ENCODE peak calls at places on chromosomes 16 and 17, in four cellular contexts. P is heart right ventricle, K is IMR-90, F is foreskin fibroblast. X is an unnamed sample.

GRCh38 chr17:39653316-39653661 is 11.9 kb upstream of the TCAP start:
- DNase-seq in P (no peak), K (no peak), F (no peak), X (no peak)

GRCh38 chr17:68288375-68288774 is 2.6 kb downstream of the SLC16A6 start:
- DNase-seq in P (no peak), K (no peak), F (no peak), X (no peak)

GRCh38 chr17:50946223-50946890 is 80.2 kb upstream of the TOB1 start:
- DNase-seq in P (no peak), K (no peak), F (no peak), X (no peak)

GRCh38 chr17:48818361-48818841 is 1.4 kb upstream of the TTLL6 start:
- DNase-seq in P (no peak), K (no peak), F (no peak), X (no peak)

GRCh38 chr17:60165976-60166375 is 16.2 kb downstream of the CA4 start:
- DNase-seq in P (no peak), K (no peak), F (no peak), X (no peak)

GRCh38 chr16:27685802-27686201 is 135.9 kb downstream of the KATNIP start:
- DNase-seq in P (no peak), K (peak), F (peak), X (peak)

GRCh38 chr17:78903101-78903779 is at the start of gene CEP295NL:
- DNase-seq in P (no peak), K (peak), F (no peak), X (no peak)

GRCh38 chr17:75753514-75754377 is 11.2 kb downstream of the GALK1 start:
- DNase-seq in P (peak), K (peak), F (peak), X (no peak)

GRCh38 chr16:2715519-2715918 is 4.5 kb downstream of the PRSS27 start:
- DNase-seq in P (peak), K (peak), F (peak), X (no peak)

GRCh38 chr17:4850236-4850635 is 17.1 kb downstream of the MINK1 start:
- DNase-seq in P (no peak), K (no peak), F (no peak), X (no peak)

GRCh38 chr17:19010729-19011505 is 6.4 kb upstream of the FAM83G start:
- DNase-seq in P (no peak), K (no peak), F (no peak), X (no peak)

GRCh38 chr17:58391302-58391984 is 25.9 kb downstream of the RNF43 start:
- DNase-seq in P (peak), K (no peak), F (peak), X (no peak)

GRCh38 chr17:65254166-65254565 is 117.0 kb downstream of the RGS9 start:
- DNase-seq in P (no peak), K (peak), F (no peak), X (no peak)

GRCh38 chr17:34412965-34413441 is 50.0 kb upstream of the CCL1 start:
- DNase-seq in P (no peak), K (peak), F (no peak), X (no peak)

GRCh38 chr17:58325289-58325726 is 3.3 kb downstream of the TSPOAP1 start:
- DNase-seq in P (no peak), K (no peak), F (no peak), X (no peak)

GRCh38 chr17:39195568-39196160 is 1.8 kb downstream of the CACNB1 start:
- DNase-seq in P (no peak), K (no peak), F (no peak), X (no peak)

GRCh38 chr16:65281636-65282035 is 159.8 kb upstream of the CDH11 start:
- DNase-seq in P (no peak), K (no peak), F (no peak), X (no peak)

GRCh38 chr16:53091508-53092211 is 36.9 kb downstream of the CHD9 start:
- DNase-seq in P (peak), K (peak), F (peak), X (peak)

GRCh38 chr16:8634991-8635736 is 13.7 kb downstream of the METTL22 start:
- DNase-seq in P (no peak), K (peak), F (no peak), X (no peak)

GRCh38 chr17:28384281-28385036 is 13.0 kb downstream of the SARM1 start:
- DNase-seq in P (peak), K (no peak), F (no peak), X (no peak)

GRCh38 chr17:76248013-76248782 is 7.9 kb upstream of the RNF157 start:
- DNase-seq in P (no peak), K (no peak), F (no peak), X (no peak)

GRCh38 chr17:19016881-19017280 is 12.3 kb upstream of the FAM83G start:
- DNase-seq in P (no peak), K (no peak), F (no peak), X (no peak)

GRCh38 chr16:21260870-21261791 is 17.0 kb downstream of the CRYM start:
- DNase-seq in P (peak), K (peak), F (peak), X (peak)

GRCh38 chr16:1095450-1096163 is 437 bp downstream of the C1QTNF8 start:
- DNase-seq in P (no peak), K (no peak), F (no peak), X (no peak)
- TF ChIP-seq CTCF in P (no peak), K (no peak), F (no peak), X (no peak)

DNA sequence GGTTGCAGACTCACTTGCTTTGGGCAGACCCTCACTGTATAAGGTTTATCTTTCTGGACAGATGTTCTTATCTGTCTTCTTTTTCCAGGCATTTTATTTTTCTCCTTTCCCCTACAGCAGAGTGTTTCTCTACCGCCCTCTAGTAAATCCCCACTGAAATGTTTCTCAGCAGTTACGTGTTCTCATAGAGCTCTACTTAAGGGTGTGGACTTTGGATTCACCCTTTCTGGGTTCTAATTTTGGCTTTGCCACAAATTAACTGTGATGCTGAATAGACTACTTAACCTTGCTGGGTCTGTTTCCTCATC is 2.0 kb downstream of the ADAT1 start:
- DNase-seq in P (no peak), K (peak), F (peak), X (no peak)
- TF ChIP-seq CTCF in P (no peak), K (peak), F (peak), X (peak)

GRCh38 chr17:57125406-57125805 is 40.4 kb downstream of the AKAP1 start:
- DNase-seq in P (no peak), K (no peak), F (no peak), X (no peak)

GRCh38 chr17:57117798-57118197 is 32.8 kb downstream of the AKAP1 start:
- DNase-seq in P (no peak), K (no peak), F (no peak), X (no peak)

GRCh38 chr17:57120814-57121213 is 35.8 kb downstream of the AKAP1 start:
- DNase-seq in P (no peak), K (no peak), F (no peak), X (no peak)

GRCh38 chr17:57124053-57124452 is 39.0 kb downstream of the AKAP1 start:
- DNase-seq in P (no peak), K (no peak), F (no peak), X (no peak)

DNA sequence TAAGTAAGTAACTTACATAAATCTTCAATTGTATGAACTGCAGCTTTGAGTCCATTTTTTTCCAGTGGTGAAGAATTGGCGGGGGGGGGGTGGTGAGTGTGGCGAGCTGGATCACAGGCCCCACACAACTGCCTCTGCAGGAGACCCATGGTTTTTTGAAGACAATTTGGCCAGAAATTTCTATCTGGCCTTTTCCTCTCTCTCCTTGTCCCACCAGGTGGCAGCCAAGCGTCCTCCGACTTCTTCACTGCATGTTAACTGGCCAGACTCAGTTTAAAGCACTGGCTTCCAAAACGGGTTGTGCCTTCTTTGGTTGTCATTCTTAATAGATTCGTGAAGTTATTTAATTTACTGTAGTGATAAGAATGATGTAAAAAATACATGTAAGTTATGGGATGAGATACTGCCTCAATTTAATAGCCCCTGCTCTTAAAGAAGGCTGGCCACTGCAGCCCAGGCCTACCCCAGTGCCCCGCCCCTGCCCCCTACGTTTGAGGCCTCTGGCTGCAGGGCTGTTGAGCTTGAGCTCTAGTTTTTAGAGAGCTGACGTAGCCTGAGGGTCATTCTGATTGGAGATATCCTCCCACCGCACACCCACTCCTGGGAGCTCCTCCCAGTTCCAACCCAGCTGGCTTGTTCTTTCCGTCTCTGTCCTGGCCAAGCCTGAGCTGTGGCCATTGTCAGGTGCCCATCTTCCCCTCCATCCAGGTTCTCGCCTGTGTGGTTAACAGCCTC is 36.4 kb downstream of the AKAP1 start:
- DNase-seq in P (peak), K (peak), F (peak), X (no peak)
- TF ChIP-seq CTCF in P (no peak), K (peak), F (peak), X (peak)

GRCh38 chr16:55370762-55371482 is 46.9 kb downstream of the IRX6 start:
- DNase-seq in P (peak), K (peak), F (peak), X (no peak)
- TF ChIP-seq CTCF in P (peak), K (peak), F (peak), X (peak)

DNA sequence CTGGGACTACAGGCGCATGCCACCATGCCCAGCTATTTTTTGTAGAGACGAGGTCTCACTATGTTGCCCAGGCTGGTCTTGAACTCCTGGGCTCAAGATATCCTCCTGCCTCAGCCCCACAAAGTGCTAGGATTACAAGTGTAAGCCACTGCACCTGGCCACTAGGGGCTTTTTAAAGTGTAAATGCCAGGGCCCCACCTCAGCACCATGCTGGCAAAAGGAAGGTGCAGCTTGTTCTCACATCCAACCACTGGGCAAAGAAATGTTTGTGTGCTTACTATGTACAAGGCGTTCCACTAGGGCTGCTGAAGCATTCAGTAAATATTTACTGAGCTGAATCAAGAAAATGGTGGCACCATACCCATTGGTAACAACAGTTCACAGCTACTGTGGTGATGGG is 22.6 kb downstream of the COG1 start:
- DNase-seq in P (no peak), K (no peak), F (no peak), X (no peak)
- TF ChIP-seq CTCF in P (no peak), K (no peak), F (no peak), X (no peak)

GRCh38 chr17:7213895-7214299 is 5.7 kb downstream of the DLG4 start:
- DNase-seq in P (peak), K (peak), F (no peak), X (no peak)
- TF ChIP-seq CTCF in P (peak), K (peak), F (peak), X (peak)

GRCh38 chr17:45425125-45425983 is 7.3 kb downstream of the ARHGAP27 start:
- DNase-seq in P (peak), K (peak), F (peak), X (no peak)
- TF ChIP-seq CTCF in P (peak), K (peak), F (peak), X (peak)

GRCh38 chr16:78381060-78381459 is 281.6 kb downstream of the WWOX start:
- DNase-seq in P (no peak), K (no peak), F (no peak), X (no peak)

GRCh38 chr16:78386925-78387324 is 287.5 kb downstream of the WWOX start:
- DNase-seq in P (no peak), K (no peak), F (no peak), X (no peak)

GRCh38 chr16:78383118-78383517 is 283.7 kb downstream of the WWOX start:
- DNase-seq in P (no peak), K (no peak), F (no peak), X (no peak)

GRCh38 chr16:78388920-78389564 is 289.6 kb downstream of the WWOX start:
- DNase-seq in P (no peak), K (no peak), F (no peak), X (no peak)

GRCh38 chr16:78385406-78385805 is 286.0 kb downstream of the WWOX start:
- DNase-seq in P (no peak), K (no peak), F (no peak), X (no peak)
- TF ChIP-seq CTCF in P (no peak), K (no peak), F (no peak), X (no peak)

GRCh38 chr16:30003670-30004423 is 7.0 kb downstream of the DOC2A start:
- DNase-seq in P (no peak), K (no peak), F (no peak), X (no peak)

GRCh38 chr16:29999605-30000004 is 3.6 kb downstream of the INO80E start:
- DNase-seq in P (no peak), K (no peak), F (no peak), X (no peak)

GRCh38 chr16:30004424-30004776 is 6.4 kb downstream of the DOC2A start:
- DNase-seq in P (no peak), K (no peak), F (no peak), X (no peak)

GRCh38 chr16:30002614-30003346 is 6.7 kb downstream of the INO80E start:
- DNase-seq in P (no peak), K (no peak), F (no peak), X (no peak)

DNA sequence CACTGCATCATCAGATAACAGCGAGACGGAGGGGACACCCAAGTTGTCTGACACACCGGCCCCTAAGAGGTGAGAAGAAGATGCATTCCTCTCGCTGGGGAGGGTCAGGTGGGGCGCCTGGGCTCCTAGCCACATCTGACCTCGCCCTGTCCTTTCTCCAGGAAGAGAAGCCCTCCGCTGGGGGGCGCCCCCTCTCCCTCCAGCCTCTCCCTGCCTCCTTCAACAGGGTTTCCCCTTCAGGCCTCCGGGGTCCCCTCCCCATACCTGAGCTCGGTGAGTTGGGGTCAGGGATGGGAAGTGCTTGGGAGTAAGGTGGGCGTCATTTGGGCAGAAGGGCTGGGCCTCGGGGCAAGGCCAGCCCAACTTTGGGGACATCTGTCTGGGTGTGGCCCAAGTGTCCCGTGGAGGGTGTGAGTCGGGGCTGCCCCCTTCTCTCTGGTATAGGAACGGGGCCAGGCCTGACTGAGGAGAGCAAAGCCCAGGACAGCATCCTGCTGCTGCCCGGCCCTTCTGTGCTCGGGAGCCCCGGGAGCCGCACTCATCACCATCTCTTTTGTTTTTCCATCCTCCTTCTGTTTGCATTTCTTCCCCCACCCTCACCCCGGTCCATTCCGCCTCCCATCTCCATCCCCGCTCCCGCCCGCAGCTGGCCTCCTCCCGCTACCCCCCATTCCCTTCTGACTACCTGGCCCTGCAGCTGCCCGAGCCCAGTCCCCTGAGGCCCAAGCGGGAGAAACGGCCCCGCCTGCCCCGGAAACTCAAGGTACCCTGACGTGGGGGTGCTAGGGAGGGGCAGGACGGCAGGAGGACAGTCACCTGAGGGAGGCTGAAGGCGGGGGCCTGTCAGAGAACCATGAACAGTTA is 5.0 kb downstream of the INO80E start:
- DNase-seq in P (no peak), K (no peak), F (no peak), X (no peak)
- TF ChIP-seq CTCF in P (no peak), K (no peak), F (no peak), X (no peak)